ENCODE peak calls at places on chromosomes 6 and 20, in eight cellular contexts. R is HepG2, K is upper lobe of left lung, M is transverse colon, D is breast epithelium, V is Peyer's patch, A is body of pancreas, W is IMR-90. P is an unnamed sample.

GRCh38 chr6:161011509-161012480 is 20.2 kb downstream of the MAP3K4 start:
- DNase-seq in R (no peak), K (no peak), M (no peak), D (no peak), V (no peak), A (no peak), W (peak), P (no peak)

GRCh38 chr6:13633343-13633742 is 18.2 kb downstream of the NOL7 start:
- DNase-seq in R (no peak), K (no peak), M (no peak), D (no peak), V (no peak), A (no peak), W (no peak), P (no peak)

GRCh38 chr6:42333622-42334021 is 116.0 kb upstream of the MRPS10 start:
- DNase-seq in R (no peak), K (peak), M (no peak), D (no peak), V (no peak), A (no peak), W (no peak), P (no peak)

GRCh38 chr6:124223596-124223995 is 419.9 kb downstream of the NKAIN2 start:
- DNase-seq in R (no peak), K (no peak), M (no peak), D (no peak), V (no peak), A (no peak), W (no peak), P (no peak)

GRCh38 chr6:143961868-143962643 is 46.0 kb downstream of the PLAGL1 start:
- DNase-seq in R (no peak), K (no peak), M (no peak), D (no peak), V (no peak), A (no peak), W (no peak), P (no peak)

GRCh38 chr20:10919549-10920140 is 245.8 kb upstream of the JAG1 start:
- DNase-seq in R (no peak), K (no peak), M (no peak), D (no peak), V (no peak), A (no peak), W (peak), P (no peak)

GRCh38 chr20:21513181-21513663 is 642 bp downstream of the NKX2-2 start:
- DNase-seq in R (no peak), K (no peak), M (no peak), D (no peak), V (peak), A (no peak), W (no peak), P (no peak)

GRCh38 chr20:51660741-51661608 is 107.2 kb downstream of the ATP9A start:
- DNase-seq in R (no peak), K (no peak), M (no peak), D (no peak), V (no peak), A (no peak), W (peak), P (no peak)

GRCh38 chr20:3887870-3888614 is 1.1 kb upstream of the PANK2 start:
- DNase-seq in R (no peak), K (peak), M (peak), D (no peak), V (no peak), A (no peak), W (no peak), P (no peak)

GRCh38 chr6:33885121-33886057 is 81.6 kb upstream of the MLN start:
- DNase-seq in R (no peak), K (no peak), M (peak), D (no peak), V (no peak), A (no peak), W (peak), P (no peak)

GRCh38 chr6:108550256-108550655 is 10.5 kb upstream of the FOXO3 start:
- DNase-seq in R (no peak), K (no peak), M (no peak), D (no peak), V (no peak), A (no peak), W (no peak), P (no peak)

GRCh38 chr20:47508228-47508752 is 6.6 kb downstream of the NCOA3 start:
- DNase-seq in R (no peak), K (no peak), M (no peak), D (no peak), V (no peak), A (no peak), W (no peak), P (no peak)

GRCh38 chr6:3913077-3913957 is 64.1 kb downstream of the FAM50B start:
- DNase-seq in R (peak), K (peak), M (peak), D (peak), V (no peak), A (peak), W (peak), P (peak)

GRCh38 chr20:50085481-50086365 is 27.2 kb downstream of the UBE2V1 start:
- DNase-seq in R (peak), K (peak), M (peak), D (no peak), V (no peak), A (no peak), W (peak), P (peak)

GRCh38 chr6:76885861-76886301 is 577.4 kb downstream of the HTR1B start:
- DNase-seq in R (no peak), K (no peak), M (no peak), D (no peak), V (no peak), A (no peak), W (peak), P (no peak)

GRCh38 chr6:89862281-89862680 is 32.0 kb upstream of the GJA10 start:
- DNase-seq in R (no peak), K (no peak), M (no peak), D (no peak), V (no peak), A (no peak), W (no peak), P (no peak)

GRCh38 chr6:131083687-131084086 is 20.6 kb upstream of the EPB41L2 start:
- DNase-seq in R (no peak), K (no peak), M (no peak), D (no peak), V (no peak), A (no peak), W (peak), P (no peak)

GRCh38 chr6:10248378-10248843 is 166.5 kb downstream of the TFAP2A start:
- DNase-seq in R (no peak), K (no peak), M (no peak), D (no peak), V (no peak), A (no peak), W (peak), P (no peak)

GRCh38 chr6:159979136-159979874 is 10.4 kb downstream of the IGF2R start:
- DNase-seq in R (peak), K (peak), M (peak), D (no peak), V (no peak), A (no peak), W (peak), P (peak)

GRCh38 chr6:149060985-149061760 is 256.3 kb upstream of the TAB2 start:
- DNase-seq in R (peak), K (no peak), M (peak), D (no peak), V (no peak), A (peak), W (peak), P (no peak)

GRCh38 chr6:149061933-149062332 is 255.6 kb upstream of the TAB2 start:
- DNase-seq in R (no peak), K (no peak), M (no peak), D (no peak), V (no peak), A (no peak), W (no peak), P (no peak)

GRCh38 chr6:149060300-149060984 is 257.1 kb upstream of the TAB2 start:
- DNase-seq in R (peak), K (peak), M (peak), D (no peak), V (peak), A (no peak), W (peak), P (no peak)

GRCh38 chr6:149057464-149057840 is 260.1 kb upstream of the TAB2 start:
- DNase-seq in R (no peak), K (no peak), M (no peak), D (no peak), V (no peak), A (no peak), W (no peak), P (no peak)

DNA sequence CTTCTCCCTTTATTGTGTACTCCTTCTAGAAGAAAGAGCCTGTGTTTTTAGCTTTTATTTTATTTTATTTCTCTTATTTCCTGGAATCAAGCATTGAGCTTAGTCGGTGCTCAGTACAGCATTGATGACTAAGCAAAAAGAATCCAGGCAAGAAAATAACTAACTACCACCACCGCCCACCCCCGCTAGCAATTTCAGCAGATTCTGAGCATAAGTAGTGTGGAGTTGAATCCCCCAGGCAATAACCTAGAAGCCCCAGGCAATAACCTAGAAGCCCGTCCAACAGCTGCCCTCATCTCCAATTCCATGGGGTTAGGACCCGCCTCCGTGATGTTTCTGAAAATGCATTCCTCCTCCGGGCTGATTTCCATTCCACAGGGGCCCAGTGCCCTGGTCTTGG is 258.0 kb upstream of the TAB2 start:
- DNase-seq in R (no peak), K (no peak), M (no peak), D (no peak), V (no peak), A (no peak), W (peak), P (no peak)
- H3K27ac ChIP-seq in R (no peak), K (no peak), M (peak), D (no peak), V (no peak), A (no peak), W (no peak), P (no peak)

DNA sequence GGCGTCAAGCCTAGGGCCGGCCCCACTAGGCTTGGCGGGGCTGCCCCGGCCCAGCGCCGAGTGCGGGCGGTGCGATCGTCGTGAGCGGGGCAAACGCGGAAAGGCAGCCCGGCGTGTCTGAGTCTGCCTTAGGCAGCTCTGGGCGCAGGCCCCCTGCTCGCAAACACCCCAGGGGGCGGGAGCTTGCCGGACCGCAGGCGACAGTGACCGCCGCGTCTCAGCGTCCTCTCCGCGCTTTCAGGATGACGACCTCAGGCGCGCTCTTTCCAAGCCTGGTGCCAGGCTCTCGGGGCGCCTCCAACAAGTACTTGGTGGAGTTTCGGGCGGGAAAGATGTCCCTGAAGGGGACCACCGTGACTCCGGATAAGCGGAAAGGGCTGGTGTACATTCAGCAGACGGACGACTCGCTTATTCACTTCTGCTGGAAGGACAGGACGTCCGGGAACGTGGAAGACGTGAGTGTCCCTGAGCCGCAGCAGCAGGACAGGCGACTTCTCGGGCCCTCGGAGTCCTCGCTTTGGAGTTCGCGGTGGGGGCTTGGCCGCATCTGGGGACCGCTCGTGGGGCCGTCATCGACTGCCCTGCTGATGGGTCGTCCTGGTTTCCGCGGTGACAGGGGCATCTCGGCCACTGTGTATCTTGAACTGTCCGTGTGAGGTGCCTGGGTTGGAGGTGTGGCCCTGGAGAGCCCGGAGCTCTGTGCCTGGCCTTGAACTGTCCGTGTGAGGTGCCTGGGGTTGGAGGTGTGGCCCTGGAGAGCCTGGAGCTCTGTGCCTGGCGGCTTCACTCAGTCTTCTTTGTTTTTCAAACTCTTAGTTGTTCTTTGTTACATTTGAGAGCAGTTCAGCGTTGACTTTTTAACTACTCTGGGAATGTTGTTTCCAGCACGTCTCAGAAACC is 780 bp downstream of the ADRM1 start:
- DNase-seq in R (peak), K (no peak), M (peak), D (no peak), V (no peak), A (no peak), W (no peak), P (peak)
- TF ChIP-seq POLR2A in R (peak), K (no peak), M (no peak), D (no peak), V (no peak), A (no peak), W (no peak), P (no peak)

GRCh38 chr20:15220778-15221565 is 883.6 kb upstream of the FLRT3 start:
- DNase-seq in R (peak), K (no peak), M (no peak), D (no peak), V (no peak), A (no peak), W (no peak), P (no peak)
- H3K27ac ChIP-seq in R (no peak), K (no peak), M (no peak), D (no peak), V (no peak), A (no peak), W (no peak), P (no peak)

DNA sequence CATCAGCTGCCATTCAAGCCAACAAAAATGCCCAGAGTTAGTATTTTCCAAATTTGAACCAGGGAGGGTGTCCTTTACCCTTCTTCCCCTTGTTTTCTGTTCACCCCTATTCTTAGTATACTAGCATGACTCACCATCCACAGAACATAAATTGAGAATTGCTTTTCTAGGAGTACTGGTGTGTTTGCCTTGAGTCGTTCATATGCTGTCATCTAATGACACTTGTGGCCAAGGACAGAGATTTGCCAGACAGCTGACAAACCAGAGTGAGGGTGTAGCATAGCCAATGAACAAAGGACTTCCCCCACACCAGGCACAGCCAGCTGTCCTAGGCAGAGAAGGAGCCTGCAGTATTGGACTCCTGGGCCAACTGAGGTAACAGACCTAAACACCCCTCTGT is 62.2 kb downstream of the FILIP1 start:
- DNase-seq in R (no peak), K (no peak), M (no peak), D (no peak), V (no peak), A (no peak), W (peak), P (no peak)
- TF ChIP-seq POLR2A in R (no peak), K (no peak), M (no peak), D (no peak), V (no peak), A (no peak), W (no peak), P (no peak)

GRCh38 chr6:133259561-133259960 is 18.4 kb downstream of the EYA4 start:
- DNase-seq in R (no peak), K (no peak), M (no peak), D (no peak), V (no peak), A (no peak), W (no peak), P (no peak)
- H3K27ac ChIP-seq in R (no peak), K (no peak), M (no peak), D (no peak), V (no peak), A (no peak), W (no peak), P (no peak)

DNA sequence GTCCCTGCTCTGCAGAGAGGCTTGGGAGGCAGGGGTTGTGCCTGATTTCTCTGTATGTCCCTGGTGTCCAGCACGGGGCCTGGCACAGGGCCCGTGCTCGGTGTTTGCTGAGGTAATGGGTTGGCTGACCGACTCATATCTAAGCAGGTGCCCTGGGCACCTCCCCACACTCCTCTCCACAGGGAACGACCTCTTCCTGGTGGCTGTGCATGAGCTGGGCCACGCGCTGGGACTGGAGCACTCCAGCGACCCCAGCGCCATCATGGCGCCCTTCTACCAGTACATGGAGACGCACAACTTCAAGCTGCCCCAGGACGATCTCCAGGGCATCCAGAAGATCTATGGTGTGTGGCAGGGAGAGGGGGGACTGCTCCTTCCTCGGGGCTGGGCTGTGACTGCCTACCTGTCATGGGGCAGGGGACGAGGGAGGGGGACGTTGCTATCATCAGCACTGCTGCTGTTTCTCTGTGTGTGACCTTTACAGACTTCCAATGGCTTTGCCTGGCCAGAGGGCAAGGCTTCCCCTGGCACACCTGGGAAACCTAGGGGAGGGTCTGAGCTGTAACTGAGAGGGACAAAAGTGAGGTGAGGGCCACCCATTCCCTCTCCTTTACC is 14.2 kb downstream of the MMP24OS start:
- DNase-seq in R (peak), K (peak), M (no peak), D (peak), V (no peak), A (peak), W (no peak), P (no peak)
- TF ChIP-seq POLR2A in R (no peak), K (no peak), M (no peak), D (no peak), V (no peak), A (peak), W (no peak), P (no peak)

DNA sequence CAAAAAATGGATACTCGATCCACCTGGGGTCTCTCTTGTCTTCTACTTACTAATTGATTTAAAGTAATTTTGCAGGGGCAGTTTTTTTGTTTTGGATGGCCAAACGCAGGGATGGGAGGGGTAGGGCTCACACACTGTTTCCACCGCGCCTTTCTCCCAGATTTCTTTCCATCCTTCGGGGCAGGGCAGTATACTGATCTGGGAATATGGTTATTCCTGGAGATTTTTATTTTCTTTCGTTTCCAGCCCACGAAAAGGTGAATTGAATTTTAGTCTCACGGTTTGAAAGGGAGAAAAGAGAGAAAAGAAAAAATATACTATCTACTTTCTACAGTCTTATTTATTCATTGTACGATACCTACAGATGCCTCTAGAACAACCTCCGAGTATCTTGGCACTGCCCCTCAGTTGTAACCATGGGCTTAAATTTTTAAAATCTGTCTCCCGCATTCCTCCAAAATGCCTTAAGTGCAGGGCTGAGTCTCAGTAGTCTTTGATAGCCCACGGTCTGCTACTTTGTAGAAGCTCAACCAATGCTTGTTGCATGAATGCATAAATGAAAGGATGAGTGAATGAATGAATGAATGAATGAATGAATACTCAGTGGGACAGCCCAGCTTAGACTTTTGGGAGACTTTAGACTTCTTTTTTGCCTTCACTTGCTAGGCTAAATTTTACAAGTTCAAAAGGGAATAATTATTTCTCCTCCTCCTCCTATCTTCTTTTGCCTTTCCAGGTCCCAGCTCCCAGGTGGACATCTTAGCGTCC is 18.1 kb upstream of the TRIM27 start:
- DNase-seq in R (no peak), K (peak), M (no peak), D (no peak), V (no peak), A (no peak), W (no peak), P (no peak)
- H3K27ac ChIP-seq in R (no peak), K (peak), M (peak), D (peak), V (peak), A (peak), W (no peak), P (no peak)